ENCODE peak calls at places on chromosome 3, in seven cellular contexts. B is T-cell; A is stimulated activated CD8-positive, alpha-beta memory T cell treated with anti-CD3 and anti-CD28 coated beads, Interleukin-7, amount 100 ng/mL, for 4 hours; C is stimulated activated CD4-positive, alpha-beta T cell treated with anti-CD3 and anti-CD28 coated beads, Interleukin-4, amount 100 ng/mL, for 24 hours; Q is Karpas-422; T is left lung; U is D341Med. F is an unnamed sample.

GRCh38 chr3:4449043-4449803 is 17.8 kb downstream of the SUMF1 start:
- DNase-seq in B (no peak), A (no peak), C (no peak), Q (no peak), T (no peak), U (no peak), F (no peak)

GRCh38 chr3:194369522-194370279 is at the start of gene LRRC15:
- DNase-seq in B (no peak), A (no peak), C (no peak), Q (no peak), T (peak; percentile 44), U (no peak), F (no peak)

GRCh38 chr3:123276346-123276745 is 74.6 kb downstream of the SEC22A start:
- DNase-seq in B (no peak), A (no peak), C (no peak), Q (no peak), T (no peak), U (no peak), F (no peak)

GRCh38 chr3:185152433-185153169 is at the start of gene C3orf70:
- DNase-seq in B (no peak), A (no peak), C (peak; percentile 5), Q (no peak), T (no peak), U (peak; percentile 92), F (peak; percentile 16)

GRCh38 chr3:185549111-185549510 is 3.3 kb downstream of the LIPH start:
- DNase-seq in B (no peak), A (no peak), C (peak; percentile 9), Q (no peak), T (no peak), U (no peak), F (no peak)

GRCh38 chr3:23100106-23100505 is 103.0 kb upstream of the UBE2E2 start:
- DNase-seq in B (no peak), A (no peak), C (no peak), Q (no peak), T (no peak), U (no peak), F (no peak)

GRCh38 chr3:122694966-122695365 is 14.3 kb downstream of the PARP14 start:
- DNase-seq in B (no peak), A (no peak), C (no peak), Q (peak; percentile 62), T (no peak), U (no peak), F (no peak)

GRCh38 chr3:30675774-30676173 is 69.4 kb downstream of the TGFBR2 start:
- DNase-seq in B (no peak), A (no peak), C (no peak), Q (no peak), T (no peak), U (no peak), F (no peak)

GRCh38 chr3:164407111-164407510 is 671.2 kb downstream of the SI start:
- DNase-seq in B (no peak), A (no peak), C (no peak), Q (no peak), T (no peak), U (no peak), F (no peak)

GRCh38 chr3:10205461-10206165 is 40.9 kb downstream of the IRAK2 start:
- DNase-seq in B (no peak), A (no peak), C (no peak), Q (no peak), T (no peak), U (no peak), F (no peak)

GRCh38 chr3:71680588-71680987 is 44.6 kb downstream of the EIF4E3 start:
- DNase-seq in B (no peak), A (no peak), C (no peak), Q (no peak), T (no peak), U (no peak), F (no peak)

GRCh38 chr3:119342176-119342575 is 48.0 kb downstream of the ARHGAP31 start:
- DNase-seq in B (no peak), A (no peak), C (no peak), Q (no peak), T (no peak), U (no peak), F (no peak)

GRCh38 chr3:47109393-47109792 is 54.5 kb downstream of the SETD2 start:
- DNase-seq in B (no peak), A (no peak), C (no peak), Q (no peak), T (no peak), U (no peak), F (no peak)

GRCh38 chr3:58665410-58665809 is 1.2 kb downstream of the FAM3D start:
- DNase-seq in B (no peak), A (no peak), C (no peak), Q (no peak), T (no peak), U (no peak), F (no peak)

GRCh38 chr3:28386049-28386448 is 37.4 kb upstream of the AZI2 start:
- DNase-seq in B (no peak), A (no peak), C (no peak), Q (peak; percentile 40), T (no peak), U (no peak), F (no peak)

GRCh38 chr3:32522682-32523081 is 20.0 kb upstream of the CMTM6 start:
- DNase-seq in B (no peak), A (no peak), C (no peak), Q (no peak), T (no peak), U (no peak), F (no peak)

GRCh38 chr3:27623085-27623753 is 98.9 kb downstream of the EOMES start:
- DNase-seq in B (no peak), A (no peak), C (no peak), Q (no peak), T (no peak), U (no peak), F (no peak)

GRCh38 chr3:18424862-18425640 is at the start of gene SATB1:
- DNase-seq in B (peak; percentile 65), A (peak; percentile 53), C (peak; percentile 63), Q (peak; percentile 79), T (peak; percentile 88), U (peak; percentile 82), F (peak; percentile 62)

GRCh38 chr3:152656207-152657001 is 178.5 kb upstream of the P2RY1 start:
- DNase-seq in B (no peak), A (no peak), C (no peak), Q (no peak), T (no peak), U (no peak), F (no peak)

GRCh38 chr3:87088984-87089841 is 98.3 kb upstream of the VGLL3 start:
- DNase-seq in B (no peak), A (no peak), C (no peak), Q (no peak), T (peak; percentile 60), U (no peak), F (peak; percentile 12)

GRCh38 chr3:17505856-17506255 is 236.6 kb downstream of the TBC1D5 start:
- DNase-seq in B (no peak), A (no peak), C (no peak), Q (no peak), T (no peak), U (no peak), F (no peak)

GRCh38 chr3:170257145-170257544 is 34.9 kb downstream of the PRKCI start:
- DNase-seq in B (no peak), A (no peak), C (peak; percentile 34), Q (no peak), T (no peak), U (no peak), F (peak; percentile 43)

GRCh38 chr3:171187706-171188290 is 161.3 kb upstream of the SLC2A2 start:
- DNase-seq in B (no peak), A (no peak), C (peak; percentile 19), Q (peak; percentile 65), T (no peak), U (peak; percentile 59), F (no peak)

GRCh38 chr3:31934018-31934417 is 47.0 kb downstream of the OSBPL10 start:
- DNase-seq in B (no peak), A (no peak), C (no peak), Q (peak; percentile 59), T (no peak), U (no peak), F (no peak)

GRCh38 chr3:42410362-42410761 is at the start of gene LYZL4:
- DNase-seq in B (no peak), A (no peak), C (no peak), Q (no peak), T (no peak), U (no peak), F (no peak)

GRCh38 chr3:114270019-114270418 is 23.8 kb upstream of the TIGIT start:
- DNase-seq in B (no peak), A (no peak), C (no peak), Q (no peak), T (no peak), U (no peak), F (no peak)

GRCh38 chr3:126512026-126512425 is 5.5 kb downstream of the UROC1 start:
- DNase-seq in B (no peak), A (no peak), C (no peak), Q (no peak), T (peak; percentile 8), U (no peak), F (no peak)

GRCh38 chr3:183485585-183485984 is 57.2 kb upstream of the MCF2L2 start:
- DNase-seq in B (no peak), A (no peak), C (no peak), Q (no peak), T (no peak), U (no peak), F (no peak)

GRCh38 chr3:172859035-172859434 is 108.5 kb downstream of the ECT2 start:
- DNase-seq in B (no peak), A (no peak), C (no peak), Q (no peak), T (no peak), U (no peak), F (no peak)

GRCh38 chr3:189773056-189773455 is 141.9 kb downstream of the TP63 start:
- DNase-seq in B (no peak), A (no peak), C (no peak), Q (no peak), T (no peak), U (no peak), F (no peak)

GRCh38 chr3:43696881-43697280 is 6.1 kb downstream of the ABHD5 start:
- DNase-seq in B (no peak), A (no peak), C (no peak), Q (no peak), T (no peak), U (no peak), F (no peak)

GRCh38 chr3:170751083-170751893 is 118.7 kb downstream of the RPL22L1 start:
- DNase-seq in B (no peak), A (no peak), C (no peak), Q (no peak), T (no peak), U (no peak), F (no peak)

GRCh38 chr3:142724682-142725351 is 983 bp downstream of the TRPC1 start:
- DNase-seq in B (no peak), A (no peak), C (no peak), Q (no peak), T (peak; percentile 41), U (peak; percentile 65), F (no peak)